ENCODE peak calls at places on chromosome 22, in eight cellular contexts. D, Z, S, E, Y, X, C and O are unnamed samples.

GRCh38 chr22:29011200-29011867 is 50.3 kb downstream of the C22orf31 start:
- DNase-seq in Z (no peak), C (no peak), S (no peak), X (no peak), D (peak), E (no peak), Y (no peak), O (no peak)

GRCh38 chr22:20380486-20380885 is 13.5 kb upstream of the ZNF74 start:
- DNase-seq in E (no peak), Y (no peak), D (no peak), S (no peak), C (no peak), Z (no peak), X (no peak), O (no peak)

GRCh38 chr22:26234267-26234666 is 65.0 kb downstream of the SEZ6L start:
- DNase-seq in X (no peak), Z (no peak), D (no peak), Y (no peak), E (no peak), S (no peak), C (no peak), O (no peak)

GRCh38 chr22:22745225-22746060 is 101.0 kb downstream of the GGTLC2 start:
- DNase-seq in D (peak), S (no peak), C (no peak), Y (no peak), E (no peak), X (no peak), Z (no peak), O (no peak)

GRCh38 chr22:40758390-40758789 is 60.8 kb downstream of the SLC25A17 start:
- DNase-seq in C (no peak), Y (no peak), D (no peak), E (no peak), X (no peak), Z (no peak), S (no peak), O (peak)

GRCh38 chr22:47012589-47013365 is 250.3 kb downstream of the TBC1D22A start:
- DNase-seq in Y (no peak), C (no peak), D (peak), E (no peak), S (no peak), Z (no peak), X (no peak), O (peak)

GRCh38 chr22:45996241-45997076 is 19.5 kb upstream of the WNT7B start:
- DNase-seq in S (no peak), Z (peak), C (peak), Y (peak), X (peak), E (no peak), D (no peak), O (no peak)

GRCh38 chr22:39094717-39095389 is 2.2 kb upstream of the APOBEC3H start:
- DNase-seq in C (no peak), D (no peak), X (no peak), Z (no peak), E (no peak), Y (no peak), S (no peak), O (no peak)

GRCh38 chr22:16914006-16914405 is 88.8 kb upstream of the XKR3 start:
- DNase-seq in Z (no peak), Y (no peak), C (no peak), S (no peak), X (no peak), D (no peak), E (no peak), O (no peak)

GRCh38 chr22:29641781-29642355 is 38.4 kb downstream of the NF2 start:
- DNase-seq in D (no peak), E (no peak), Z (no peak), Y (no peak), C (no peak), S (no peak), X (no peak), O (no peak)

GRCh38 chr22:49959782-49960158 is 802 bp upstream of the PIM3 start:
- DNase-seq in X (peak), Y (no peak), Z (no peak), D (no peak), C (no peak), S (no peak), E (no peak), O (no peak)

GRCh38 chr22:48632641-48633246 is 1194.9 kb downstream of the BRD1 start:
- DNase-seq in Z (no peak), E (no peak), S (no peak), Y (no peak), X (no peak), D (no peak), C (no peak), O (no peak)